ENCODE peak calls at places on chromosome 9, in four cellular contexts. O, P, E and K are unnamed samples.

GRCh38 chr9:136939996-136940525 is 4.5 kb downstream of the FBXW5 start:
- DNase-seq in O (peak), P (no peak), E (no peak), K (no peak)

GRCh38 chr9:70470050-70471015 is 55.9 kb upstream of the KLF9 start:
- DNase-seq in O (peak), P (no peak), E (no peak), K (no peak)

GRCh38 chr9:126526218-126527108 is 87.3 kb upstream of the LMX1B start:
- DNase-seq in O (no peak), P (no peak), E (no peak), K (no peak)

GRCh38 chr9:21348430-21348829 is 2.3 kb downstream of the IFNA6 start:
- DNase-seq in O (no peak), P (no peak), E (no peak), K (no peak)

GRCh38 chr9:123960965-123961364 is 31.0 kb upstream of the DENND1A start:
- DNase-seq in O (no peak), P (no peak), E (no peak), K (no peak)

GRCh38 chr9:112894031-112894430 is 3.4 kb upstream of the SLC46A2 start:
- DNase-seq in O (no peak), P (no peak), E (no peak), K (no peak)

GRCh38 chr9:134594376-134594941 is 47.1 kb upstream of the COL5A1 start:
- DNase-seq in O (no peak), P (no peak), E (no peak), K (no peak)

GRCh38 chr9:85224729-85225128 is 517.0 kb downstream of the AGTPBP1 start:
- DNase-seq in O (no peak), P (no peak), E (no peak), K (no peak)

GRCh38 chr9:85940832-85941616 is at the start of gene NAA35:
- DNase-seq in O (peak), P (peak), E (peak), K (peak)

GRCh38 chr9:126521089-126521488 is 92.6 kb upstream of the LMX1B start:
- DNase-seq in O (no peak), P (no peak), E (no peak), K (no peak)

GRCh38 chr9:120395374-120395773 is 184.6 kb downstream of the CDK5RAP2 start:
- DNase-seq in O (no peak), P (no peak), E (no peak), K (no peak)

GRCh38 chr9:91682806-91683205 is 259.2 kb upstream of the NFIL3 start:
- DNase-seq in O (no peak), P (no peak), E (no peak), K (no peak)

GRCh38 chr9:96884443-96884842 is 30.1 kb upstream of the ZNF782 start:
- DNase-seq in O (no peak), P (no peak), E (no peak), K (no peak)